ENCODE peak calls at places on chromosome 12, in six cellular contexts. J is Peyer's patch, Z is H54, S is NB4, G is ovary, D is gastrocnemius medialis. A is an unnamed sample.

GRCh38 chr12:105031061-105031807 is 45.1 kb downstream of the NOPCHAP1 start:
- DNase-seq in S (no peak), J (no peak), G (no peak), D (no peak), Z (no peak), A (no peak)

GRCh38 chr12:15152864-15153263 is 68.4 kb downstream of the RERG start:
- DNase-seq in Z (no peak), S (no peak), D (no peak), G (no peak), J (no peak), A (no peak)

GRCh38 chr12:117596968-117597367 is 235.5 kb upstream of the NOS1 start:
- DNase-seq in Z (no peak), D (no peak), S (no peak), G (no peak), J (no peak), A (no peak)

GRCh38 chr12:26936559-26937442 is 980 bp downstream of the INTS13 start:
- DNase-seq in D (no peak), J (no peak), Z (no peak), G (no peak), S (peak), A (peak)

GRCh38 chr12:106227641-106228319 is 20.0 kb downstream of the CKAP4 start:
- DNase-seq in Z (no peak), D (peak), J (no peak), G (no peak), S (peak), A (no peak)

GRCh38 chr12:51419473-51420228 is 5.0 kb upstream of the SLC4A8 start:
- DNase-seq in J (no peak), S (no peak), Z (no peak), D (no peak), G (no peak), A (no peak)

GRCh38 chr12:17097674-17098073 is 491.7 kb upstream of the LMO3 start:
- DNase-seq in G (no peak), J (no peak), D (no peak), S (no peak), Z (no peak), A (peak)

GRCh38 chr12:128968668-128969067 is 115.4 kb downstream of the GLT1D1 start:
- DNase-seq in Z (no peak), S (no peak), D (no peak), G (no peak), J (no peak), A (no peak)

GRCh38 chr12:129788506-129788905 is 115.3 kb downstream of the TMEM132D start:
- DNase-seq in G (no peak), Z (no peak), J (no peak), S (no peak), D (no peak), A (no peak)

GRCh38 chr12:132771126-132771838 is 9.7 kb upstream of the ANKLE2 start:
- DNase-seq in Z (no peak), J (peak), G (no peak), S (peak), D (no peak), A (no peak)

GRCh38 chr12:27864521-27864920 is 84.5 kb upstream of the MANSC4 start:
- DNase-seq in J (no peak), Z (no peak), G (no peak), D (no peak), S (no peak), A (no peak)

GRCh38 chr12:90945070-90945649 is 9.8 kb downstream of the CCER1 start:
- DNase-seq in Z (peak), G (no peak), J (no peak), S (peak), D (no peak), A (peak)

GRCh38 chr12:84605988-84606387 is 306.6 kb downstream of the SLC6A15 start:
- DNase-seq in Z (no peak), D (no peak), G (no peak), S (no peak), J (no peak), A (no peak)

GRCh38 chr12:38905480-38906351 is at the start of gene CPNE8:
- DNase-seq in G (peak), D (peak), S (peak), Z (peak), J (peak), A (peak)

GRCh38 chr12:98814254-98814653 is 169.2 kb downstream of the APAF1 start:
- DNase-seq in Z (no peak), D (no peak), J (no peak), S (no peak), G (no peak), A (no peak)

GRCh38 chr12:278046-278445 is 15.4 kb upstream of the SLC6A13 start:
- DNase-seq in D (no peak), S (no peak), G (no peak), Z (no peak), J (no peak), A (no peak)

GRCh38 chr12:105601158-105601557 is 270.7 kb downstream of the C12orf75 start:
- DNase-seq in S (no peak), Z (no peak), D (no peak), G (no peak), J (no peak), A (no peak)

GRCh38 chr12:5807090-5807414 is 138.0 kb downstream of the ANO2 start:
- DNase-seq in J (no peak), D (no peak), Z (peak), S (no peak), G (no peak), A (no peak)

GRCh38 chr12:103647267-103647666 is 60.2 kb downstream of the STAB2 start:
- DNase-seq in G (no peak), J (no peak), S (no peak), D (no peak), Z (peak), A (no peak)

GRCh38 chr12:26126340-26127284 is 1.8 kb upstream of the BHLHE41 start:
- DNase-seq in J (peak), S (peak), D (peak), Z (peak), G (peak), A (peak)

GRCh38 chr12:91704446-91704845 is 441.2 kb downstream of the BTG1 start:
- DNase-seq in G (no peak), S (no peak), J (no peak), D (no peak), Z (no peak), A (no peak)

GRCh38 chr12:64028541-64028940 is 184.0 kb downstream of the SRGAP1 start:
- DNase-seq in D (no peak), Z (no peak), J (no peak), G (no peak), S (no peak), A (no peak)

GRCh38 chr12:29041621-29042020 is 107.5 kb upstream of the FAR2 start:
- DNase-seq in S (peak), D (no peak), Z (peak), G (no peak), J (no peak), A (no peak)

GRCh38 chr12:47219243-47219642 is 139.5 kb upstream of the AMIGO2 start:
- DNase-seq in J (no peak), Z (no peak), D (no peak), S (no peak), G (no peak), A (no peak)

GRCh38 chr12:3179731-3180130 is 102.6 kb downstream of the TSPAN9 start:
- DNase-seq in G (no peak), J (no peak), S (no peak), Z (no peak), D (no peak), A (no peak)

GRCh38 chr12:117468016-117468415 is 106.6 kb upstream of the NOS1 start:
- DNase-seq in J (no peak), S (no peak), Z (no peak), G (no peak), D (no peak), A (no peak)

GRCh38 chr12:48851883-48852733 is at the start of gene DDX23:
- DNase-seq in D (peak), G (peak), J (peak), Z (peak), S (peak), A (peak)
- TF ChIP-seq POLR2A in D (peak), G (peak), J (peak), Z (peak), S (peak), A (peak)

DNA sequence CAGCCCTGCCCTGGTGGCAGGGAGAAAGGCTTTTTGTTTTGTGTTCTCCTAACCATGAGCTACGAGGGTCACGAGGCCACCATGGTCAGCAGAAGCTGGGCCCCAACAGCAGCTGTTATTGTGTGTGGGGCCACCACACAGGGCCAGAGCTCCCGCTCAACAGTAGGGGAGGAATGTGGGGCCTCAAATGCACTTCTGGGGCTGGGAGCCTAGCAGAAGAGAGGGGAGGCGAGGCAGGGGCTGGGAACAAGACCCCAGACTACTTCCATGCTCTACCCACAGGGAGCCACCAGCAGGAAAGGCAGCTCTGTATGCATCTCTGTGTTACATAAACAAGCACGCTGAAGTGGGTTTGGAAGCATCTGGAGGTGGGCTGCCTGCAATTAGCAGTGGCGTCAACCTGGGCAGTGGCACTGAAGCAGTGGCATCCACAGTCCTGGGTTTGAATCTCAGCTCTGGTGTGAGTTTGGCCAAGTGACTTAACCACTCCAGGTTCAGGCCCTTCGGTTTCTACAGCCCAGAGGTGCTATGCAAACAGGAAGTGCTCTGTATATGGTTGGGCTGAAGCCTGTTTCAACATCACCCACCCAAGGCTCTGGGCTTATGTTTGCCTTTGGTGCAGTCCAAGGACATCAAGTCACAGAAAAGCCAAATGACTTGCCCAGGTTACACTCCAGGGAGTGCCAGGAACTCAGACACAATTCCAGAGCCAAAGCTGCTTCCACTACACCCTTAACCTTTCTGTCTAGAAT is 16.2 kb downstream of the GLTP start:
- DNase-seq in G (no peak), D (no peak), Z (no peak), S (peak), J (no peak), A (no peak)
- TF ChIP-seq POLR2A in G (no peak), D (no peak), Z (no peak), S (no peak), J (no peak), A (no peak)

DNA sequence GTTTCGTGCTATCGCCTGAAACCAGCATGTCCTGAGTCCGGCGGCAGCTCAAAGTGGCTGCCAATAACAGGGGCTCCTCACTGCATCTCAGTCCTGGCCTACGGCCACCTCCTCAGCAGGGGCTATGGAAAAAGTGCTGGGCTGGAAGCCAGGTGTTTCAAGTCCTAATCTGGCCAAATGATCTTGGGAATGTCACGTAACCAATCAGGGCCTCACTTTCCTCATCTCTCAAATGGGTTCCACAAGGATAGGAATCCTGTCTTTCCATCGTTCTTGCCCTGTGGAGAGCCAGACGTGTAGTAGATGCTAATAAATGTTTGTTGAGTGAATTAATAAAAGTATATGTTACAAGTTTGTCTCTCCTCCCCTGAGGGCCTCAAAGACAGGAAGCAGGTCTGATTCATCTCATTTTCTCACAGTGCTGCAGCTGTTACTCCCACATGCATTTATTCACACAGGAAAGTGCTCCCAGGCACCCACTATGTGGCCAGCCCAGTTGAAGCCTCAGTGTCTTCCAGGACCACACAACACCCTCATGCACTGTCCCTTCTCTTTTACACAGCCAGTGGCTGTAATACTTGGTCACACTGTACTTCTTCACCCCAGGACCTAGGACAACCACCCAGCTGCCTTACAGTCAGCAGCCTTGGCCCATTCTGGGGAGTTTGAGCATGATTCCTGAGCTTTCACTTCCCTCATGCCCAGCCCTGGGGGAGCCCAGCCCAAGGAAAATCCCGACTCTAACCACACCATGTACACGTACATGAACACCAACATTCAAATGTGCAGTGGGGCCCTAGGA is 5.0 kb downstream of the CMKLR1 start:
- DNase-seq in G (no peak), D (peak), S (peak), Z (no peak), J (no peak), A (no peak)
- TF ChIP-seq POLR2A in G (no peak), D (no peak), S (no peak), Z (no peak), J (no peak), A (no peak)

GRCh38 chr12:121668750-121669524 is 517 bp downstream of the MORN3 start:
- DNase-seq in J (peak), S (peak), Z (no peak), D (no peak), G (no peak), A (peak)

GRCh38 chr12:121676190-121676589 is 6.7 kb upstream of the MORN3 start:
- DNase-seq in G (no peak), Z (no peak), D (no peak), J (no peak), S (no peak), A (no peak)

GRCh38 chr12:121678305-121678704 is 8.9 kb upstream of the MORN3 start:
- DNase-seq in D (no peak), S (no peak), J (no peak), Z (no peak), G (no peak), A (no peak)

GRCh38 chr12:121669525-121669908 is at the start of gene MORN3:
- DNase-seq in D (no peak), S (no peak), G (no peak), Z (no peak), J (no peak), A (no peak)

GRCh38 chr12:121673013-121673441 is 3.6 kb upstream of the MORN3 start:
- DNase-seq in D (peak), J (no peak), Z (no peak), S (no peak), G (no peak), A (no peak)
- TF ChIP-seq POLR2A in D (no peak), J (no peak), Z (no peak), S (no peak), G (no peak), A (no peak)

DNA sequence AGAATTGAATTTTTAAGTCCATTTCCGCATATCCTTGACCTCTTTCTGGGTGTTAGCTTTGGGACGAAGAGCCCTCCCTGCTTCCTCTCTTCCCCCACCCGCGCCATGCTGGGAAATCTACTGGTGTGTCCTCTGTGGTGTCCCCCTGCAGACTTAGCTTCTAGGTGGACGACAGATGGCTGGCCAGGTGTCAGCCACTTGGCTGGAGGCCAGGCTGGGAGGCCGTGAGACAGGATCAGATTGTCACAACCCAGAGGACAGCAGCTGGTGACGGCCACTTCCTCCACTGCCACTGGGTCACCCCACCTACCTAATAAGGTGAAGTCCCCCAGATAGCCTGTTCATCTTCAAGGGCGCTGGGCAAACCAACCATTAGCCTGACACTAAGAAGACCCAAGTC is 13.3 kb upstream of the DTX1 start:
- DNase-seq in D (no peak), S (no peak), Z (no peak), G (no peak), J (no peak), A (no peak)
- TF ChIP-seq POLR2A in D (no peak), S (no peak), Z (no peak), G (no peak), J (no peak), A (no peak)

DNA sequence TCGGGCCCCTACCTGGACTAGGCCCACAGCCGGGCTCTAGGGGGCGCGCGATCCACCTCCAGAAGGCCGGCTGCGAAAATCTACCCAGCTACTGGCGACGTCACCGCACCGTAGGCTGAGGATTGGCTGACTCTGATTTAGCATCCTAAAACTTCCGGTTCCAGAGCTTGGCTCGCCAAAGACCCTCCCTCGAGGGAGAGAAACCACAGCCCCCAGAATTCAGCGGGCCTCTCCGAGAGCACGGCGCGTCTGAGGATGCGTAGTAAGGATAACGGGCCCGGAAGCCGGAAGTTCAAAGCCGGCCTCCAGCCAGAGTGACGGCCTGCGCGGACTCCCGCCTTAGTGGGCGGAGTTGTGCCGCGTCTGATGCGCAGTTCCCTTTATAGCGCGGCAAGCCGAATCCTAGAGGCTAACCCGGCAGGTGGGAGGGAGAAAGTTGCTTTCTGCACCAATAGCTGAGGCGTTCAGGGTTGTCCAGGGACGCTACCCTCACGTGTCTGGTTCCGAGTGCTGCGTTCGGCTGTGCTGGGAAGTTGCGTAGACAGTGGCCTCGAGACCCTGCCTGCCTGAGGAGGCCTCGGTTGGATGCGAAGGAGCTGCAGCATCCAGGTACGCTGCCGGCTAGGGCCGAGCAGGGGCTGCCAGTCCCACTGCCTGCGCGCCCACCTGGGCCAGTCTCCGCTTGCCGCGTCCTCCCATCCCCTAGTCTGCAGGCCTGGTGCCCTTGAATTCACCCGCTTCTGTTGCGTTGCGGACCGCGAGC is at the start of gene COX14:
- DNase-seq in D (peak), J (peak), G (peak), Z (peak), S (peak), A (peak)
- TF ChIP-seq POLR2A in D (peak), J (peak), G (peak), Z (peak), S (peak), A (peak)

GRCh38 chr12:130870442-130871285 is 1.2 kb upstream of the RAN start:
- DNase-seq in D (peak), G (peak), S (peak), Z (peak), J (peak), A (peak)
- TF ChIP-seq POLR2A in D (no peak), G (no peak), S (peak), Z (peak), J (no peak), A (no peak)

GRCh38 chr12:54394986-54395385 is 10.5 kb upstream of the ZNF385A start:
- DNase-seq in J (no peak), S (no peak), D (no peak), G (no peak), Z (no peak), A (no peak)

GRCh38 chr12:54395545-54395944 is 11.0 kb upstream of the ZNF385A start:
- DNase-seq in J (no peak), S (no peak), Z (no peak), D (no peak), G (no peak), A (no peak)

GRCh38 chr12:54393350-54393655 is 8.8 kb upstream of the ZNF385A start:
- DNase-seq in D (no peak), G (no peak), S (no peak), Z (no peak), J (no peak), A (no peak)

GRCh38 chr12:54393743-54394142 is 9.2 kb upstream of the ZNF385A start:
- DNase-seq in G (no peak), S (no peak), Z (no peak), J (no peak), D (no peak), A (no peak)

GRCh38 chr12:54394281-54394719 is 9.8 kb upstream of the ZNF385A start:
- DNase-seq in G (no peak), Z (no peak), D (no peak), S (peak), J (peak), A (peak)
- TF ChIP-seq POLR2A in G (no peak), Z (no peak), D (no peak), S (no peak), J (no peak), A (no peak)

GRCh38 chr12:122503783-122504590 is 3.3 kb upstream of the ZCCHC8 start:
- DNase-seq in G (no peak), J (no peak), Z (no peak), S (no peak), D (no peak), A (no peak)
- TF ChIP-seq POLR2A in G (no peak), J (no peak), Z (no peak), S (no peak), D (no peak), A (no peak)

DNA sequence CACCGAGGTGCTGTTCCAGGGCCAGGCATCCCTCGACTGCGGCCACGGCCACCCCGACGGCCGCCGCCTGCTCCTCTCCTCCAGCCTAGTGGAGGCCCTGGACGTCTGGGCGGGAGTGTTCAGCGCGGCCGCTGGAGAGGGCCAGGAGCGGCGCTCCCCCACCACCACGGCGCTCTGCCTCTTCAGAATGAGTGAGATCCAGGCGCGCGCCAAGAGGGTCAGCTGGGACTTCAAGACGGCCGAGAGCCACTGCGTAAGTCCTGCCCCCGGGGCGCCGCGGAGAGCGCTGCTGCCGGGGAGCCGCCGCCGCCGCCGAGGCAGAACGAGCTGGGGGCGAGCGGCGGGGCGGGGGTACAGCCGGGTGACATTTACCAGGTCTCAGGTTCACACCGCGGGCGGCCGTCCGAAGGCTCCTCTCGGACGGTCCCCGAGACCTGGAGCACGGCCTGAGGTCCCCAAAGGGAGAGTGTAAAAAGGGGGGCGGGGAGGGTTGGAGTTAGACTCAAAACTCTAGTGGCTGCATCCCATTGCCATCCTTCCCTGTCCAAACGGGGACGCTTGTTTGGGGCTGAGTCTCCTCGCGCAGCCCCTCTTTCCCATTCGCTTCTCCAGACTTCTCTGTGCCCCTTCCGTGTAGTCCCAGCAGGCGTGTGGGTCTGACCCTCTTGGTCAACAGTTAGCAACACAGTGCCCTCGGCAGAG is 1.6 kb downstream of the PLXNC1 start:
- DNase-seq in Z (no peak), S (peak), G (peak), J (peak), D (no peak), A (peak)
- TF ChIP-seq POLR2A in Z (no peak), S (no peak), G (peak), J (no peak), D (no peak), A (no peak)

A was measured in erythroblast.